ENCODE peak calls at places on chromosomes 6 and 20, in six cellular contexts. M is GM23248, A is heart right ventricle, K is WERI-Rb-1, H is body of pancreas, R is SK-N-SH. X is an unnamed sample. For H3K9me3, the result is how much of the 10 kb centered on the place peaks cover.

GRCh38 chr20:36483205-36483918 is 58.0 kb upstream of the MYL9 start:
- DNase-seq in M (no peak), A (no peak), K (no peak), H (no peak), R (peak), X (no peak)

GRCh38 chr6:88952065-88952704 is 11.2 kb downstream of the RNGTT start:
- DNase-seq in M (peak), A (no peak), K (no peak), H (no peak), R (no peak), X (no peak)

GRCh38 chr6:28729501-28730402 is 194.0 kb downstream of the TRIM27 start:
- DNase-seq in M (no peak), A (no peak), K (no peak), H (no peak), R (no peak), X (no peak)

GRCh38 chr20:32972181-32973076 is 31.8 kb downstream of the SUN5 start:
- DNase-seq in M (no peak), A (no peak), K (no peak), H (no peak), R (no peak), X (peak)

GRCh38 chr6:170117111-170117972 is 173.5 kb downstream of the DLL1 start:
- DNase-seq in M (no peak), A (no peak), K (no peak), H (peak), R (no peak), X (no peak)

GRCh38 chr20:8454137-8454712 is 322.2 kb downstream of the PLCB1 start:
- DNase-seq in M (peak), A (no peak), K (no peak), H (no peak), R (peak), X (no peak)

GRCh38 chr6:170186006-170186908 is 104.6 kb downstream of the DLL1 start:
- DNase-seq in M (no peak), A (no peak), K (no peak), H (peak), R (no peak), X (no peak)

GRCh38 chr20:64001607-64002011 is 20.7 kb downstream of the PRPF6 start:
- DNase-seq in M (no peak), A (no peak), K (no peak), H (no peak), R (no peak), X (no peak)

GRCh38 chr6:130162421-130162820 is 60.3 kb downstream of the SAMD3 start:
- DNase-seq in M (no peak), A (no peak), K (no peak), H (no peak), R (no peak), X (no peak)

GRCh38 chr20:17843246-17844132 is 125.1 kb downstream of the SNX5 start:
- DNase-seq in M (peak), A (peak), K (no peak), H (peak), R (no peak), X (no peak)

GRCh38 chr6:166308769-166309589 is 787 bp upstream of the PRR18 start:
- DNase-seq in M (no peak), A (no peak), K (peak), H (peak), R (peak), X (no peak)

GRCh38 chr6:110328231-110328630 is 29.9 kb downstream of the METTL24 start:
- DNase-seq in M (peak), A (no peak), K (no peak), H (no peak), R (no peak), X (no peak)

GRCh38 chr6:23213651-23214050 is 644.3 kb downstream of the HDGFL1 start:
- DNase-seq in M (no peak), A (no peak), K (no peak), H (no peak), R (no peak), X (no peak)

GRCh38 chr6:38531134-38531533 is 108.6 kb downstream of the BTBD9 start:
- DNase-seq in M (no peak), A (no peak), K (no peak), H (no peak), R (no peak), X (no peak)

GRCh38 chr20:24964518-24964838 is 15.4 kb downstream of the CST7 start:
- DNase-seq in M (no peak), A (no peak), K (peak), H (no peak), R (no peak), X (no peak)

GRCh38 chr6:16514249-16514648 is 247.0 kb downstream of the ATXN1 start:
- DNase-seq in M (peak), A (no peak), K (peak), H (no peak), R (peak), X (peak)

GRCh38 chr6:111880181-111880944 is 7.1 kb upstream of the FYN start:
- DNase-seq in M (peak), A (no peak), K (no peak), H (no peak), R (no peak), X (no peak)

GRCh38 chr20:12989586-12989985 is 19.2 kb upstream of the SPTLC3 start:
- DNase-seq in M (no peak), A (no peak), K (no peak), H (no peak), R (no peak), X (no peak)

DNA sequence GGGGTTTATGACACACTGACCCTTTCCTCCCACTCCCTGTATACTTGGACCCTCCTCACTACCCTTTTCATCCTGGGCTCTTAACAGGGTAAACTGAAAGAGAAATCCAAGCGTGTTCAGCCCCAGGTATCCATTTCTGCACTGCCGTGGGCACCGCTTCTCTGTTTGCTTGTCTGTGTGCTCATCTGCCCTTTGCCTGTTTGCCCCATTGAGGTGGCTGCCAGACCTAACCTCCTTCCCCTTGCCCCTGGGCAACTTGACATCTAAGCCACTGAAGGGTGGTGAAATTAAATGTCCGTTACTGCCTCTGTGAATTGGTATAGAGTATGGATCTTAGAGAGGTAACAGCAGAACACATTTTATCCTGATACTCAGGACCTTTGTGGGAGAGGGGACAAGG is 38.7 kb downstream of the ACSS2 start:
- DNase-seq in M (no peak), A (no peak), K (no peak), H (no peak), R (peak), X (peak)
- H3K27ac ChIP-seq in M (no peak), A (peak), K (peak), H (no peak), R (no peak), X (peak)

GRCh38 chr20:39756828-39757227 is 794.7 kb downstream of the DHX35 start:
- DNase-seq in M (no peak), A (no peak), K (no peak), H (no peak), R (no peak), X (peak)
- H3K9me3 ChIP-seq in M (under half), A (under half), K (under half), H (under half), R (under half), X (under half)

GRCh38 chr6:157822221-157823000 is 635 bp upstream of the SNX9 start:
- DNase-seq in M (peak), A (peak), K (no peak), H (no peak), R (no peak), X (no peak)

GRCh38 chr6:157823523-157824370 is 701 bp downstream of the SNX9 start:
- DNase-seq in M (peak), A (peak), K (peak), H (peak), R (peak), X (peak)

GRCh38 chr6:157823001-157823522 is at the start of gene SNX9:
- DNase-seq in M (peak), A (peak), K (peak), H (peak), R (peak), X (peak)

GRCh38 chr6:157821342-157822033 is 1.6 kb upstream of the SNX9 start:
- DNase-seq in M (peak), A (no peak), K (no peak), H (no peak), R (no peak), X (no peak)

DNA sequence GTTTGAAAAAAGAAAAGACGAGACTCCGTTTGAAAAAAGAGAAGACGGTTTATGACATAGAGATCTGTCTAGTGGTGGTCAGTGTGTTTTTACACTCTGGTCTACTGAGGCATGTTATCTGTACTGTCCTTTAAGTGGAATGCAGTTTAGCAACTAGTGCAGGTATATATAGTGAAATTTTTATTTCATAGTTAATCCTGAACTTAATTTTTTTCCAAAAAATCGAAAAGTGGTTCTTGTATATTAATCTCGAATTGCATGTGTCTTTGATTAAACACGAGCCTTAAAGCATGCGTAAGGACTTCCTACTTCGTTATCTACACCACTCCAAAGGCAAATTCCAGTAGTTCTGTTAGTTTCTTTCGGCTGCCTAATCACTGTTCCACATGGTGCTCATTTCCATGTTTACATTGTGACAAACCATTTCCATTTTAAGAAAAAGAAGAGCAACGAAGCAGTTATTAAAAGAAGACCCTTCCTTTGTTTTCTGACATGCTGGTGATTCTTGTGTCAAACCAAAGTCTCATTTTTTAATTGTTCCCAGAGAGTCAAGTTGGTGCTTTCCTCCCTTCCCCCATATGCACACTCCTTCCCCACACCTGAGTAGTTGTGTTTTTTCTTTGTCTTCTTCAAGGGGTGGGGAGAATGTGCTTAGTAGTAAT is 2.3 kb downstream of the SNX9 start:
- DNase-seq in M (peak), A (no peak), K (no peak), H (no peak), R (no peak), X (peak)
- H3K4me3 ChIP-seq in M (peak), A (no peak), K (no peak), H (no peak), R (no peak), X (no peak)

DNA sequence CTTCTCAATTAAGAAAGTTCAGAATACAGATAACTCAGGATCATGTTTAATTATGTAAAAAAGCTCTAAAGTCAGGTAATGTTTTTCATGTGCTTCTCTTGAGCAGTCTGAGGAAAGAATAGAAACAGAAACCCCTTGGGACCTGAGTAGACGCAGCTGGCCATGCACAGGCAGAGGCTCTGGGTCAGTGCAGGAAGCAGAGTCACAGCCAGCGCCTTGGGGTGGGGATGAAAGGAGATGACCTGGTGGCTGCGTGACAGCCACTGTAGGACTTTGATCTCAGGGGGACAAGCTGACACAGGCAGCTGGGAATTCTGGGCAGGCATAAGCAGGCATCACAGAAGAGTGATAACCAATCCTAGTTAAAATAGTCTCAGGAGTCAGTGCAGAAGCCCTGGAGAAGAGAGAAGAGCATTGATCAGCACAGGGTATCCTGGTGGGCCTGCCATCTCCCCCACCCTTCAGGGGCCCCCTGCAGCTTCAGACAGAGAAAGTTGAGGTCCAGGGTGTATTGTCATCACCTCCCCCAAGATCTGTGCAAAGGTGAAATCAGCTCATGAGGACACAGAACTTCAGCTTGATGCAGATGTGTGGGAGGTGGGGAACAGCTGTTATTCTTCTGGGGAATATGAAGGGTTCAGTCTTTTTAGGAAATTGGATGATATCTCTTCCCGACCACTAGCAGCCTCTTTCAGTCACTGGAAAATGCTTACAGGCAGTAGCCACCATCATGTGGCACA is 6.4 kb downstream of the HLA-DQB1 start:
- DNase-seq in M (no peak), A (no peak), K (no peak), H (no peak), R (no peak), X (no peak)
- H3K27ac ChIP-seq in M (no peak), A (no peak), K (no peak), H (no peak), R (no peak), X (no peak)

DNA sequence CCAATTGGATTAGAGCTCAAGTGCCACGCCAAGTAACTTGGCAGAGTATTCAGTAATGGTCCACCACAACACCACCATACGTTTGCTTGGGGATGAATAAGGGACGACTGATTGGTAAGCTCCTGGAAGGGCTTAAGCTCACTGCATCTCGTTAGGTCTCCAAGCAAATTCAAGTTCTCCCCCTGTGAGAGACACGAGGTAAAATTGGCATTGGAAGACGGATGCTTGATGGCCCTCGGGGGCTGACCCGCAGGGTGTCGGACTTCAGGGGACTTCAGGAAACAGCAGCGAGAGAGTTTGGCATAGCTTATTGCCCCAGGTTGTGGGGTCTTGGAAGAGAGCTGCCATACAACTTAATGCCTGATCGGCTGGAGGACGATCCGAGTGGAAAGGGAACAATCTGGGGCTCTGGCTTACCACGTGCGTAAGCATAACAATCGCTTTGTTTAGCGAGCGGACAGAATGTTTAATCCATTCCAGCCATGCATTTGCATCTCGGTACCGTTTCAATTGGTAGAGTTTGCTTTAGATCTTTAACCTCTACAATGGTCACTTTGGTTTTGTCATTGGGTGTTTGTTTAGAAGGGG is 4.8 kb upstream of the ZNFX1 start:
- DNase-seq in M (peak), A (no peak), K (no peak), H (no peak), R (no peak), X (no peak)
- H3K9me3 ChIP-seq in M (under half), A (half or more), K (under half), H (under half), R (under half), X (under half)

GRCh38 chr6:96013531-96013930 is 2.2 kb upstream of the FUT9 start:
- DNase-seq in M (no peak), A (no peak), K (no peak), H (no peak), R (no peak), X (no peak)

GRCh38 chr6:96015321-96015790 is 418 bp upstream of the FUT9 start:
- DNase-seq in M (no peak), A (no peak), K (peak), H (peak), R (no peak), X (no peak)

GRCh38 chr6:96016781-96017180 is 1.0 kb downstream of the FUT9 start:
- DNase-seq in M (no peak), A (no peak), K (no peak), H (no peak), R (no peak), X (no peak)

GRCh38 chr6:96015791-96016776 is at the start of gene FUT9:
- DNase-seq in M (no peak), A (no peak), K (peak), H (peak), R (peak), X (no peak)

DNA sequence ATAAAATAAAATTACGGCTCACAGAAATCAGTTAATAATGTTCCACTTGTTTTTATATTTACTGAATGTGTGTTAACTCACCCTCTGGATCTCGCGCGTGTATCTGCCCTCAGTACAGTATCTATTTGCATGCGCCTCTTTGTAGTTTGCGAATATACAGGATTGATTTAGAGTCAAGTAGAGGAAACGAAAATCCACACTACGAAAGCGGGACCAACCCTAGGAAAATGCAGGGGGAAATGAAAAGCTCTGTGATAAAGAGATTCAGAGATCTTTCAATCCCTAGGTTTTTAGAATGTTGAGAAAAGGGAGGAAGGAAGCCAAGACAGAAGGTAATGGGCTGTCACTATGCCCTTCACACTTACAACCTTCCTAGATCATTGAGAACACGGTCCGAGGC is 928 bp upstream of the FUT9 start:
- DNase-seq in M (no peak), A (no peak), K (no peak), H (no peak), R (peak), X (no peak)
- H3K4me3 ChIP-seq in M (no peak), A (no peak), K (peak), H (peak), R (peak), X (no peak)

GRCh38 chr6:32858194-32858593 is 4.2 kb downstream of the PSMB9 start:
- DNase-seq in M (no peak), A (no peak), K (no peak), H (no peak), R (no peak), X (no peak)

GRCh38 chr6:32855467-32856174 is 1.6 kb downstream of the PSMB9 start:
- DNase-seq in M (no peak), A (no peak), K (no peak), H (no peak), R (no peak), X (no peak)

GRCh38 chr6:32857156-32857891 is 3.3 kb downstream of the PSMB9 start:
- DNase-seq in M (no peak), A (no peak), K (no peak), H (no peak), R (no peak), X (no peak)

GRCh38 chr6:32862725-32863124 is 8.7 kb downstream of the PSMB9 start:
- DNase-seq in M (no peak), A (no peak), K (no peak), H (no peak), R (no peak), X (no peak)

GRCh38 chr6:32860674-32861073 is 6.7 kb downstream of the PSMB9 start:
- DNase-seq in M (no peak), A (no peak), K (no peak), H (no peak), R (no peak), X (no peak)
- H3K27ac ChIP-seq in M (no peak), A (no peak), K (no peak), H (peak), R (no peak), X (no peak)

GRCh38 chr20:21312813-21313471 is 9.8 kb downstream of the XRN2 start:
- DNase-seq in M (no peak), A (no peak), K (no peak), H (no peak), R (no peak), X (no peak)
- H3K9me3 ChIP-seq in M (under half), A (under half), K (under half), H (under half), R (under half), X (under half)

X was measured in small intestine.